ENCODE peak calls at places on chromosomes 4 and X, in nine cellular contexts. One of them, this sample, is unnamed.

GRCh38 chr4:110636677-110637407 is 14.0 kb upstream of the PITX2 start:
- DNase-seq in mammary epithelial cell: no peak
- DNase-seq in prostate gland: no peak
- DNase-seq in H9: peak
- DNase-seq in SK-N-SH: no peak
- DNase-seq in fibroblast of lung: peak
- DNase-seq in brain microvascular endothelial cell: no peak
- DNase-seq in uterus: no peak
- DNase-seq in ovary: no peak
- DNase-seq in this sample: no peak

GRCh38 chr4:15361529-15361928 is 66.3 kb upstream of the C1QTNF7 start:
- DNase-seq in uterus: no peak
- DNase-seq in ovary: no peak
- DNase-seq in H9: no peak
- DNase-seq in fibroblast of lung: no peak
- DNase-seq in brain microvascular endothelial cell: no peak
- DNase-seq in SK-N-SH: no peak
- DNase-seq in prostate gland: no peak
- DNase-seq in mammary epithelial cell: no peak
- DNase-seq in this sample: no peak

GRCh38 chr4:40629401-40630334 is at the start of gene RBM47:
- DNase-seq in prostate gland: peak
- DNase-seq in H9: peak
- DNase-seq in SK-N-SH: peak
- DNase-seq in brain microvascular endothelial cell: peak
- DNase-seq in fibroblast of lung: peak
- DNase-seq in ovary: peak
- DNase-seq in uterus: peak
- DNase-seq in mammary epithelial cell: peak
- DNase-seq in this sample: peak

GRCh38 chr4:75547647-75548387 is 8.0 kb upstream of the ODAPH start:
- DNase-seq in brain microvascular endothelial cell: peak
- DNase-seq in H9: no peak
- DNase-seq in mammary epithelial cell: no peak
- DNase-seq in ovary: peak
- DNase-seq in uterus: peak
- DNase-seq in fibroblast of lung: peak
- DNase-seq in prostate gland: no peak
- DNase-seq in SK-N-SH: peak
- DNase-seq in this sample: no peak

GRCh38 chrX:130330706-130331105 is 9.0 kb upstream of the SLC25A14 start:
- DNase-seq in mammary epithelial cell: peak
- DNase-seq in H9: peak
- DNase-seq in uterus: no peak
- DNase-seq in brain microvascular endothelial cell: peak
- DNase-seq in ovary: peak
- DNase-seq in fibroblast of lung: peak
- DNase-seq in prostate gland: peak
- DNase-seq in SK-N-SH: peak
- DNase-seq in this sample: peak

GRCh38 chr4:11426716-11427115 is 2.0 kb downstream of the HS3ST1 start:
- DNase-seq in H9: no peak
- DNase-seq in uterus: no peak
- DNase-seq in fibroblast of lung: peak
- DNase-seq in brain microvascular endothelial cell: no peak
- DNase-seq in SK-N-SH: no peak
- DNase-seq in mammary epithelial cell: peak
- DNase-seq in ovary: no peak
- DNase-seq in prostate gland: no peak
- DNase-seq in this sample: no peak

GRCh38 chrX:2962346-2962745 is 33.2 kb upstream of the ARSD start:
- DNase-seq in prostate gland: no peak
- DNase-seq in fibroblast of lung: no peak
- DNase-seq in H9: peak
- DNase-seq in brain microvascular endothelial cell: no peak
- DNase-seq in ovary: no peak
- DNase-seq in mammary epithelial cell: no peak
- DNase-seq in uterus: no peak
- DNase-seq in SK-N-SH: no peak
- DNase-seq in this sample: no peak

GRCh38 chr4:112403072-112403945 is 106.1 kb downstream of the ALPK1 start:
- DNase-seq in mammary epithelial cell: no peak
- DNase-seq in H9: no peak
- DNase-seq in SK-N-SH: no peak
- DNase-seq in ovary: no peak
- DNase-seq in uterus: no peak
- DNase-seq in brain microvascular endothelial cell: no peak
- DNase-seq in fibroblast of lung: peak
- DNase-seq in prostate gland: no peak
- DNase-seq in this sample: no peak

GRCh38 chr4:56426273-56426672 is 9.1 kb downstream of the PPAT start:
- DNase-seq in uterus: no peak
- DNase-seq in H9: no peak
- DNase-seq in brain microvascular endothelial cell: no peak
- DNase-seq in ovary: no peak
- DNase-seq in SK-N-SH: no peak
- DNase-seq in fibroblast of lung: no peak
- DNase-seq in mammary epithelial cell: no peak
- DNase-seq in prostate gland: no peak
- DNase-seq in this sample: no peak

GRCh38 chr4:56613101-56613862 is 67.8 kb downstream of the HOPX start:
- DNase-seq in uterus: no peak
- DNase-seq in SK-N-SH: no peak
- DNase-seq in mammary epithelial cell: peak
- DNase-seq in H9: no peak
- DNase-seq in brain microvascular endothelial cell: peak
- DNase-seq in ovary: no peak
- DNase-seq in prostate gland: peak
- DNase-seq in fibroblast of lung: peak
- DNase-seq in this sample: no peak

GRCh38 chr4:13546855-13547562 is 2.7 kb upstream of the NKX3-2 start:
- DNase-seq in mammary epithelial cell: no peak
- DNase-seq in brain microvascular endothelial cell: no peak
- DNase-seq in fibroblast of lung: no peak
- DNase-seq in H9: peak
- DNase-seq in SK-N-SH: peak
- DNase-seq in prostate gland: no peak
- DNase-seq in uterus: no peak
- DNase-seq in ovary: no peak
- DNase-seq in this sample: no peak

GRCh38 chrX:55713635-55714034 is 3.9 kb upstream of the RRAGB start:
- DNase-seq in H9: no peak
- DNase-seq in fibroblast of lung: no peak
- DNase-seq in SK-N-SH: no peak
- DNase-seq in prostate gland: no peak
- DNase-seq in ovary: no peak
- DNase-seq in brain microvascular endothelial cell: no peak
- DNase-seq in uterus: no peak
- DNase-seq in mammary epithelial cell: no peak
- DNase-seq in this sample: no peak

GRCh38 chr4:89829470-89830138 is 7.4 kb downstream of the SNCA start:
- DNase-seq in brain microvascular endothelial cell: no peak
- DNase-seq in mammary epithelial cell: peak
- DNase-seq in SK-N-SH: no peak
- DNase-seq in ovary: no peak
- DNase-seq in uterus: no peak
- DNase-seq in H9: no peak
- DNase-seq in prostate gland: no peak
- DNase-seq in fibroblast of lung: peak
- DNase-seq in this sample: no peak

GRCh38 chr4:166318810-166319525 is 445.9 kb downstream of the TLL1 start:
- DNase-seq in mammary epithelial cell: peak
- DNase-seq in H9: no peak
- DNase-seq in brain microvascular endothelial cell: peak
- DNase-seq in SK-N-SH: no peak
- DNase-seq in ovary: no peak
- DNase-seq in fibroblast of lung: peak
- DNase-seq in uterus: no peak
- DNase-seq in prostate gland: no peak
- DNase-seq in this sample: no peak

GRCh38 chrX:68196939-68197791 is 236.1 kb downstream of the OPHN1 start:
- DNase-seq in H9: peak
- DNase-seq in ovary: no peak
- DNase-seq in prostate gland: peak
- DNase-seq in mammary epithelial cell: peak
- DNase-seq in brain microvascular endothelial cell: peak
- DNase-seq in uterus: peak
- DNase-seq in fibroblast of lung: peak
- DNase-seq in SK-N-SH: peak
- DNase-seq in this sample: no peak

DNA sequence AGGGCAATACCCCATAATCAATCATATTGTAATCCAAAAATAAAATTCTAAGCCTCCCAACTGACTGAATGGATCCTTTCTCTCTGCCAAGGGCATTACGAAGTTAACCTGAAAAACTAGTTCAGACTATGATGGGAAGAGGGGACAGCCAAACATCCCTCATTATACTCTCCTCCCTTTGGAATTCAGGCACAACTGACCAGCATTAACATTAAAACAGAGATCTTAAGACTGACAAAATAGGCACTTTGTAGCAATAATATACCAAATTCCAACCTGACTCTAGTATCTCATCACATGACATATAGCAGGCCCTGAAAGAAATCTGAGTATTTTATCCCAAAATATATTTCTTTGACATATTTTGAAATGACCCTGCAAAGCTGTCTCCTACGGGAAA is 55.0 kb upstream of the SPP1 start:
- DNase-seq in ovary: no peak
- DNase-seq in SK-N-SH: no peak
- DNase-seq in uterus: no peak
- DNase-seq in H9: no peak
- DNase-seq in brain microvascular endothelial cell: no peak
- DNase-seq in prostate gland: no peak
- DNase-seq in fibroblast of lung: no peak
- DNase-seq in mammary epithelial cell: no peak
- DNase-seq in this sample: no peak
- H3K27ac ChIP-seq in ovary: no peak
- H3K27ac ChIP-seq in SK-N-SH: no peak
- H3K27ac ChIP-seq in uterus: no peak
- H3K27ac ChIP-seq in H9: peak
- H3K27ac ChIP-seq in brain microvascular endothelial cell: no peak
- H3K27ac ChIP-seq in prostate gland: no peak
- H3K27ac ChIP-seq in fibroblast of lung: no peak
- H3K27ac ChIP-seq in mammary epithelial cell: no peak
- H3K27ac ChIP-seq in this sample: no peak

DNA sequence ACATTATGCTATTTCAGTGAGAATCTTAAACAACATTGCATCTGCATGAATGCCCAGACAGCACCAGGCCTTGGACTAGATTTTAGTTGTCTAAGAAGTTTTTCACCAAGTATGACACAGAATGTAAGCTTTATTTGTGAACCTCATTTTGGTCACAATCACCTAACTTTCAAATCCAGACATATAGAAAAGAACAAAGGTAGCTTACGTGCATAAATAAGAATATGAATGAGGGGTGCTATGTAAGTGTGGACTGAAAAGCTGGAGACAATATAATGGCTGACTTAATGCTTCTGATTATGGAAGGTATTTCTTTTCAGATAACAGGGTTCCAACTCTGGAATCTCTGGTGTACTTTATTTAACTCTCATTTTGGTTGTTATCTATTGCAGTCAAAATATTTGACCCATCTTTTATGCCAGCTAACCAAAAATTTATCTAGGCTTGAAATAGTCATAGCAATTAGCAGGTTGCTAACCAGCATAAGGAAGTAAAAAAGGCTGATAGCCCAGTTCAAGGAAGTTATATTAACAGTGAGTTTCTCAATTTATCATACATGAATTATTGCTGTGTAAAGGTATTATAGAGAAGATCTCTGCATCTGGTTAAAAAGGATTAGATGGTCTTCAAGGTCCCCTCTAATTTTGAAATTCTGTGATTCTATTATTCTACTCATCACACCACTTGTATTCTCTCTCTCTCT is 36.5 kb downstream of the SLC7A11 start:
- DNase-seq in uterus: no peak
- DNase-seq in SK-N-SH: no peak
- DNase-seq in mammary epithelial cell: no peak
- DNase-seq in prostate gland: no peak
- DNase-seq in ovary: no peak
- DNase-seq in H9: no peak
- DNase-seq in brain microvascular endothelial cell: no peak
- DNase-seq in fibroblast of lung: no peak
- DNase-seq in this sample: no peak
- TF ChIP-seq CTCF in uterus: no peak
- TF ChIP-seq CTCF in SK-N-SH: no peak
- TF ChIP-seq CTCF in mammary epithelial cell: no peak
- TF ChIP-seq CTCF in prostate gland: no peak
- TF ChIP-seq CTCF in ovary: no peak
- TF ChIP-seq CTCF in H9: no peak
- TF ChIP-seq CTCF in brain microvascular endothelial cell: no peak
- TF ChIP-seq CTCF in fibroblast of lung: no peak
- TF ChIP-seq CTCF in this sample: no peak

GRCh38 chrX:20393944-20394343 is 127.2 kb upstream of the RPS6KA3 start:
- DNase-seq in fibroblast of lung: no peak
- DNase-seq in uterus: no peak
- DNase-seq in brain microvascular endothelial cell: no peak
- DNase-seq in SK-N-SH: no peak
- DNase-seq in H9: no peak
- DNase-seq in prostate gland: no peak
- DNase-seq in ovary: no peak
- DNase-seq in mammary epithelial cell: no peak
- DNase-seq in this sample: no peak
- H3K27ac ChIP-seq in fibroblast of lung: no peak
- H3K27ac ChIP-seq in uterus: no peak
- H3K27ac ChIP-seq in brain microvascular endothelial cell: no peak
- H3K27ac ChIP-seq in SK-N-SH: no peak
- H3K27ac ChIP-seq in H9: no peak
- H3K27ac ChIP-seq in prostate gland: no peak
- H3K27ac ChIP-seq in ovary: no peak
- H3K27ac ChIP-seq in mammary epithelial cell: no peak
- H3K27ac ChIP-seq in this sample: no peak

DNA sequence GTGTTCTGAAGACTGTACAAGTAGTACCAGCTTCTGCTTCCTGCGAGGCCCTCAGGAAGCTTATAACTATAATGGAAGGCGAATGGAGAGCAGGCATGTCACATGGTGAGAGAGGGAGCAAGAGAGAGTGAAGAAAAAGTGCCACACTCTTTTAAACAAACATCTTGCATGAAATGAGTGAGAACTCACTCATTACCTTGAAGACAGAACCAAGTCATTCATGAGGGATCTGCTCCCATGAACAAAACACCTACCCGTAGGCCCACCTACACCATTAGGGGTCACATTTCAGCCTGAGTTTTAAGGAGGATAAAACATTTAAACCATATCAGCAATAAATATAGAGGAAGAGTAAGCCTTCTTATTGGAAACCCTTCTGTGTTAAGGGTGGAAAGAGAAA is 19.4 kb downstream of the P2RY10 start:
- DNase-seq in ovary: no peak
- DNase-seq in H9: no peak
- DNase-seq in brain microvascular endothelial cell: no peak
- DNase-seq in fibroblast of lung: no peak
- DNase-seq in uterus: no peak
- DNase-seq in mammary epithelial cell: no peak
- DNase-seq in prostate gland: no peak
- DNase-seq in SK-N-SH: no peak
- DNase-seq in this sample: no peak
- TF ChIP-seq CTCF in ovary: no peak
- TF ChIP-seq CTCF in H9: no peak
- TF ChIP-seq CTCF in brain microvascular endothelial cell: no peak
- TF ChIP-seq CTCF in fibroblast of lung: no peak
- TF ChIP-seq CTCF in uterus: no peak
- TF ChIP-seq CTCF in mammary epithelial cell: no peak
- TF ChIP-seq CTCF in prostate gland: no peak
- TF ChIP-seq CTCF in SK-N-SH: no peak
- TF ChIP-seq CTCF in this sample: no peak